ENCODE peak calls at places on chromosome 2, in seven cellular contexts. W is PC-9; I is lower lobe of right lung; Q is Peyer's patch; A is neuronal stem cell; C is ovary; B is naive thymus-derived CD4-positive, alpha-beta T cell. N is an unnamed sample. For H3K27me3, the result is how much of the 10 kb centered on the place peaks cover.

GRCh38 chr2:224024270-224024669 is 14.8 kb downstream of the SERPINE2 start:
- DNase-seq in W (no peak), I (no peak), Q (no peak), A (no peak), C (no peak), B (peak), N (no peak)

GRCh38 chr2:234426616-234427015 is 70.3 kb downstream of the ARL4C start:
- DNase-seq in W (no peak), I (no peak), Q (no peak), A (no peak), C (no peak), B (no peak), N (no peak)

GRCh38 chr2:183541766-183542165 is 417.5 kb downstream of the NUP35 start:
- DNase-seq in W (no peak), I (no peak), Q (peak), A (no peak), C (no peak), B (no peak), N (no peak)

GRCh38 chr2:44578401-44579135 is 216.8 kb downstream of the CAMKMT start:
- DNase-seq in W (no peak), I (no peak), Q (no peak), A (no peak), C (no peak), B (no peak), N (no peak)

GRCh38 chr2:209974566-209974965 is 27.9 kb upstream of the RPE start:
- DNase-seq in W (no peak), I (no peak), Q (no peak), A (no peak), C (no peak), B (no peak), N (no peak)

GRCh38 chr2:180656455-180656847 is 324.0 kb upstream of the UBE2E3 start:
- DNase-seq in W (peak), I (no peak), Q (no peak), A (no peak), C (no peak), B (no peak), N (no peak)

GRCh38 chr2:74740395-74741075 is 86.5 kb downstream of the SEMA4F start:
- DNase-seq in W (peak), I (peak), Q (peak), A (no peak), C (no peak), B (no peak), N (no peak)

GRCh38 chr2:54763636-54764291 is 40.3 kb downstream of the EML6 start:
- DNase-seq in W (no peak), I (no peak), Q (no peak), A (no peak), C (no peak), B (no peak), N (peak)

GRCh38 chr2:196341318-196341841 is 170.0 kb upstream of the STK17B start:
- DNase-seq in W (no peak), I (no peak), Q (no peak), A (no peak), C (no peak), B (no peak), N (no peak)

GRCh38 chr2:205860847-205861246 is 178.5 kb downstream of the NRP2 start:
- DNase-seq in W (no peak), I (no peak), Q (no peak), A (no peak), C (no peak), B (no peak), N (no peak)

GRCh38 chr2:167181134-167181533 is 292.9 kb downstream of the XIRP2 start:
- DNase-seq in W (no peak), I (no peak), Q (no peak), A (no peak), C (no peak), B (no peak), N (no peak)

GRCh38 chr2:85582467-85582866 is 1.8 kb upstream of the VAMP5 start:
- DNase-seq in W (no peak), I (no peak), Q (no peak), A (no peak), C (no peak), B (no peak), N (no peak)

GRCh38 chr2:106965611-106966010 is 79.6 kb upstream of the ST6GAL2 start:
- DNase-seq in W (no peak), I (no peak), Q (no peak), A (no peak), C (no peak), B (no peak), N (no peak)

GRCh38 chr2:61247204-61247812 is 85.3 kb downstream of the C2orf74 start:
- DNase-seq in W (no peak), I (no peak), Q (no peak), A (no peak), C (no peak), B (no peak), N (no peak)

GRCh38 chr2:217956895-217957457 is 45.8 kb downstream of the TNS1 start:
- DNase-seq in W (no peak), I (peak), Q (peak), A (no peak), C (peak), B (no peak), N (peak)

GRCh38 chr2:240255811-240256703 is 115.6 kb upstream of the OTOS start:
- DNase-seq in W (peak), I (peak), Q (no peak), A (no peak), C (no peak), B (no peak), N (peak)

GRCh38 chr2:220562375-220563140 is 935.1 kb downstream of the SLC4A3 start:
- DNase-seq in W (no peak), I (no peak), Q (no peak), A (no peak), C (no peak), B (no peak), N (no peak)

GRCh38 chr2:152571035-152571766 is 146.1 kb downstream of the PRPF40A start:
- DNase-seq in W (no peak), I (no peak), Q (no peak), A (no peak), C (no peak), B (no peak), N (peak)

GRCh38 chr2:222714361-222715256 is 43.2 kb downstream of the MOGAT1 start:
- DNase-seq in W (no peak), I (no peak), Q (no peak), A (no peak), C (peak), B (no peak), N (peak)

GRCh38 chr2:31090188-31090587 is 48.1 kb downstream of the GALNT14 start:
- DNase-seq in W (no peak), I (no peak), Q (no peak), A (no peak), C (no peak), B (no peak), N (no peak)

GRCh38 chr2:101805146-101806088 is 107.9 kb downstream of the MAP4K4 start:
- DNase-seq in W (peak), I (no peak), Q (no peak), A (no peak), C (no peak), B (no peak), N (no peak)

GRCh38 chr2:128172191-128172590 is 81.2 kb downstream of the UGGT1 start:
- DNase-seq in W (peak), I (no peak), Q (no peak), A (no peak), C (no peak), B (no peak), N (no peak)

GRCh38 chr2:215635788-215636139 is 199.9 kb upstream of the FN1 start:
- DNase-seq in W (peak), I (no peak), Q (no peak), A (no peak), C (no peak), B (no peak), N (no peak)

GRCh38 chr2:239294571-239295054 is 106.2 kb downstream of the HDAC4 start:
- DNase-seq in W (no peak), I (no peak), Q (peak), A (no peak), C (peak), B (no peak), N (peak)

GRCh38 chr2:69375494-69376353 is 11.3 kb downstream of the GFPT1 start:
- DNase-seq in W (no peak), I (no peak), Q (no peak), A (no peak), C (no peak), B (peak), N (no peak)

GRCh38 chr2:38407111-38407682 is 30.1 kb upstream of the ATL2 start:
- DNase-seq in W (no peak), I (peak), Q (peak), A (no peak), C (peak), B (no peak), N (peak)

GRCh38 chr2:11104794-11105660 is 50.2 kb upstream of the SLC66A3 start:
- DNase-seq in W (no peak), I (no peak), Q (peak), A (no peak), C (no peak), B (no peak), N (no peak)

GRCh38 chr2:2912731-2913130 is 464.9 kb downstream of the EIPR1 start:
- DNase-seq in W (no peak), I (no peak), Q (no peak), A (no peak), C (no peak), B (no peak), N (no peak)
- H3K4me3 ChIP-seq in W (no peak), I (no peak), Q (no peak), A (no peak), C (no peak), B (no peak), N (no peak)

GRCh38 chr2:110657721-110658305 is 20.1 kb downstream of the BUB1 start:
- DNase-seq in W (no peak), I (no peak), Q (peak), A (no peak), C (no peak), B (no peak), N (no peak)
- H3K27ac ChIP-seq in W (no peak), I (peak), Q (no peak), A (no peak), C (no peak), B (no peak), N (no peak)

GRCh38 chr2:118185210-118186109 is 97.2 kb downstream of the INSIG2 start:
- DNase-seq in W (peak), I (peak), Q (peak), A (peak), C (peak), B (no peak), N (peak)
- H3K27me3 ChIP-seq in W (under half), I (under half), Q (under half), A (under half), C (under half), B (under half), N (under half)

GRCh38 chr2:168490916-168491605 is 35.0 kb downstream of the CERS6 start:
- DNase-seq in W (no peak), I (no peak), Q (no peak), A (no peak), C (no peak), B (no peak), N (peak)
- H3K4me3 ChIP-seq in W (no peak), I (no peak), Q (peak), A (no peak), C (no peak), B (peak), N (no peak)

DNA sequence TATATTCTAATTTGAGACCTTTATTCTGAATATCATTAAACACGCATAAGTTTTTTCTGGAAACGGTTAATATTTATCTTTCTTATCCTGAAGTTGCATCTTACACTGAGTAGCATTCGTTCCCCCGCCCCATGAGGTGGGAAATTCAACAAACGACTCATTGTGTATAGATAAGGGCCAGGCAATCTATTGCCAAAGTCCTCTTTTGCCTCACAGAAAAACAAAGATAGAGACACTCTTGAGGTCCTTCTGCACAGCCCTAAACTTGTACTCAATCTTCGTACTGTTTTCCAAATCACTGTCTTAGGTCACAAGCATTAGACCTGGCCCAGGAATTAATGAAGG is 98.1 kb downstream of the COL6A3 start:
- DNase-seq in W (no peak), I (no peak), Q (no peak), A (no peak), C (no peak), B (no peak), N (peak)
- H3K27ac ChIP-seq in W (no peak), I (peak), Q (peak), A (no peak), C (peak), B (no peak), N (peak)

GRCh38 chr2:25066455-25066854 is 24.6 kb downstream of the EFR3B start:
- DNase-seq in W (no peak), I (no peak), Q (no peak), A (no peak), C (no peak), B (no peak), N (no peak)
- H3K27me3 ChIP-seq in W (under half), I (under half), Q (under half), A (under half), C (under half), B (under half), N (under half)

DNA sequence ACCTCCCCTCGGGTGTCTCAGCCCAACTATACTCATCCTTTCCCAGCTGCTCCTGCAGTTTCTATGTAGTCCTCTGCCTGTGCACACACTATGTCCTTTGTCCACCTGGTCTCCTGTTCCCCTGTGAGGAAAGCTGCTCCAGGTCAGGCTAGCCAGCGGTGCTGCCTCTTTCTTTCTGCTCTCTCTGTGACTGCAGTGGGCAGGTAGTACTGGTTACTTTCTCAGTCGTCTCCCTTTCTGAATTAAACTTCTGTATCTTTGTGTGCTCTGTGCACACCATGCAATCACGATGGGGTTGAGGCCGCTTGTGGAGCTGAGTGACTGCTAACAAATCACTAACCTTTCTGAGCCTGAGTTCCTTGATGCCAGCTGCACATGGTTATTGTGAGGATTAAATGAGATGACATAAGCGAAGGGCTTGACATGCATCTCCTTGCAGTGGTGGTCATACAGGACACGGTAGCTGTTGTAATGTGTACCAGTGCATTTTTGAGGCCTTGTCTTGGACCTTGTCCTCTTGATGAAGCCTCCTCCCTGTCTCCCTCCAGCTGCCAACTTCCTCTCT is 3.5 kb downstream of the FARP2 start:
- DNase-seq in W (no peak), I (no peak), Q (no peak), A (no peak), C (no peak), B (no peak), N (no peak)
- H3K4me3 ChIP-seq in W (no peak), I (no peak), Q (no peak), A (no peak), C (no peak), B (no peak), N (no peak)